ENCODE peak calls at places on chromosomes 4 and X, in seven cellular contexts. D is fibroblast of lung, P is GM23338, B is hepatocyte, N is HCT116, T is PC-9, R is neural progenitor cell. O is an unnamed sample.

GRCh38 chrX:112520124-112520523 is 159.6 kb downstream of the LHFPL1 start:
- DNase-seq in D (no peak), P (no peak), B (no peak), N (no peak), T (no peak), R (no peak), O (no peak)

GRCh38 chrX:54357414-54358377 is at the start of gene WNK3:
- DNase-seq in D (peak; percentile 77), P (peak; percentile 90), B (peak; percentile 91), N (no peak), T (no peak), R (peak; percentile 95), O (peak; percentile 69)

GRCh38 chr4:10053635-10054453 is 32.5 kb upstream of the SLC2A9 start:
- DNase-seq in D (no peak), P (no peak), B (no peak), N (no peak), T (peak; percentile 15), R (no peak), O (no peak)

GRCh38 chrX:97609938-97610337 is 726.2 kb downstream of the RPA4 start:
- DNase-seq in D (no peak), P (no peak), B (no peak), N (no peak), T (no peak), R (no peak), O (no peak)

GRCh38 chr4:105909699-105910340 is 14.5 kb downstream of the NPNT start:
- DNase-seq in D (peak; percentile 34), P (peak; percentile 15), B (peak; percentile 71), N (peak; percentile 60), T (peak; percentile 58), R (no peak), O (no peak)

GRCh38 chr4:26010266-26010665 is 96.2 kb downstream of the SMIM20 start:
- DNase-seq in D (no peak), P (no peak), B (no peak), N (no peak), T (no peak), R (no peak), O (no peak)

GRCh38 chr4:40621592-40622512 is 7.8 kb downstream of the RBM47 start:
- DNase-seq in D (peak; percentile 99), P (peak; percentile 72), B (peak; percentile 79), N (peak; percentile 79), T (peak; percentile 95), R (no peak), O (no peak)

GRCh38 chrX:21375795-21376069 is 1.5 kb downstream of the CNKSR2 start:
- DNase-seq in D (no peak), P (peak; percentile 46), B (peak; percentile 8), N (no peak), T (no peak), R (peak; percentile 64), O (no peak)

GRCh38 chr4:72468904-72469502 is 100.0 kb downstream of the ADAMTS3 start:
- DNase-seq in D (peak; percentile 59), P (peak; percentile 67), B (peak; percentile 60), N (peak; percentile 4), T (no peak), R (peak; percentile 61), O (peak; percentile 46)

GRCh38 chr4:8461086-8461485 is 20.5 kb downstream of the TRMT44 start:
- DNase-seq in D (no peak), P (no peak), B (no peak), N (no peak), T (peak; percentile 61), R (no peak), O (no peak)

DNA sequence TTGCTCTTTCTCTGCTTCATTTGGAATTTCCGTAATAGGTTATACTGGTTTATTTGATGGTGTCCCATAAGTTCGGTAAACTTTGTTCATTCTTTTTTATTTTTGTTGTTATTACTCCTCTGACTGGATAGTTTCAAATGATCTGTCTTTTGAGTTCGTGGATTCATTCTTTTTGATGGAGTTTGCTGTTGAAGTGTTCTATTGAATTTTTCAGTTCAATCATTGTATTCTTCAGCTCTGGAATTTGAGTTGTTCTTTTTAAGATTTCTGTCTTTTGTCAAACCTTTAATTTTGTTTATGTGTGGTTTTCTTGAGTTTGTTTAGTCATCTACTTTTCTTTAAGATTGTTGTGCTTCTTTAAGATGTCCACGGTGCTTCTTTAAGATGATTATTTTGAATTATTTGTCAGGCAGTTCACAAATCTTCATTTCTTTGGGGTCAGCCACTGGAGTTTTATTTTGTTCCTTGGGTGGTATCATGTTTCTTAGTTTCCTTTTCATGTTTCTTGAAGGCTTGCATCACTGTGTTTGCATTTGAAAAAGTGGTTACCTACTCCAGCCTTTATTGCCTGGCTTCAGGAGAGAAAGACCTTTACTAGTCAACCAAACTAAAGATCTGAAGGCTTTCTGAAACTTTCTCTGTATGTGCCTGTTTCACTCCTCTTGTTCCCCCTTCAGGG is 154.8 kb upstream of the ANXA3 start:
- DNase-seq in D (no peak), P (peak; percentile 37), B (no peak), N (no peak), T (no peak), R (no peak), O (no peak)
- TF ChIP-seq EZH2 in D (no peak), P (no peak), B (no peak), N (no peak), T (no peak), R (no peak), O (no peak)

DNA sequence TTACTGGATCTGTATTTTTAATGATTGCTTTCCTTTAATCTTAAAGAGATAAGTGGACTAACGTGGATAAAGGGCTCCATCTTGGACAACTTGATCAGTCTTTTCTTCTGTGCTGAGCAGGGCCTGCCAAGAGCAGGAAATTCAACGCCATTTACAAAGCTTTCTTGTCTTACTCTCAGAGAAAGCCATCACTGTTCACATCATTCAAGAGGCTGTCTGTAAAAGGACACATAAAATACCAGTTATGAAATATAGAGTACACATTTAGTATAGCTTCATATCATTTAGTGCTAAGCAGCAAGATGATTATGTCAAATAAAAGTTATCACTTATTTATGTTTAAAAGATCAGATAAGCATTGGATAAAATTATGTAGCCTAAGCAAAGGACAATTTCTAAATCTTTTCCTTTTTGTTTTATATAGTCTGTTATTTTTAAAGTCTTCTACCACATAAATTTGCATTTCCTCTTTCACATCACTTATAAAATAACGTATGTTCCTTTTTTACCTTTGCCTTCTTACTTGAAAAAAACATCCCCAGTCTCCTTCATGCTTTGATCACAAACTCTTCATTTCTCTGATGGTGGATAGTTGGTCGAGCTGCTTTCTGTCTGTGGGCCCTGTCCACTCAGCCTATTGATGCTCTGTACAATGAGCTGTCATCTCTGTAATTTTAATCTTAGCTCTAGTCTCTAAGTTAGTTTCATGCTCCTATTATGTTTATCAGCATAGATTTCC is 2.1 kb upstream of the CCNG2 start:
- DNase-seq in D (no peak), P (no peak), B (no peak), N (no peak), T (no peak), R (no peak), O (no peak)
- H3K27ac ChIP-seq in D (no peak overlapping the region), P (no peak overlapping the region), B (peak overlapping the region; percentile 78), N (no peak overlapping the region), T (peak overlapping the region; percentile 66), R (no peak overlapping the region), O (no peak overlapping the region)

GRCh38 chrX:19540076-19540475 is 24.8 kb upstream of the MAP3K15 start:
- DNase-seq in D (no peak), P (no peak), B (no peak), N (no peak), T (no peak), R (no peak), O (no peak)
- TF ChIP-seq EZH2 in D (no peak), P (no peak), B (no peak), N (no peak), T (no peak), R (no peak), O (no peak)

DNA sequence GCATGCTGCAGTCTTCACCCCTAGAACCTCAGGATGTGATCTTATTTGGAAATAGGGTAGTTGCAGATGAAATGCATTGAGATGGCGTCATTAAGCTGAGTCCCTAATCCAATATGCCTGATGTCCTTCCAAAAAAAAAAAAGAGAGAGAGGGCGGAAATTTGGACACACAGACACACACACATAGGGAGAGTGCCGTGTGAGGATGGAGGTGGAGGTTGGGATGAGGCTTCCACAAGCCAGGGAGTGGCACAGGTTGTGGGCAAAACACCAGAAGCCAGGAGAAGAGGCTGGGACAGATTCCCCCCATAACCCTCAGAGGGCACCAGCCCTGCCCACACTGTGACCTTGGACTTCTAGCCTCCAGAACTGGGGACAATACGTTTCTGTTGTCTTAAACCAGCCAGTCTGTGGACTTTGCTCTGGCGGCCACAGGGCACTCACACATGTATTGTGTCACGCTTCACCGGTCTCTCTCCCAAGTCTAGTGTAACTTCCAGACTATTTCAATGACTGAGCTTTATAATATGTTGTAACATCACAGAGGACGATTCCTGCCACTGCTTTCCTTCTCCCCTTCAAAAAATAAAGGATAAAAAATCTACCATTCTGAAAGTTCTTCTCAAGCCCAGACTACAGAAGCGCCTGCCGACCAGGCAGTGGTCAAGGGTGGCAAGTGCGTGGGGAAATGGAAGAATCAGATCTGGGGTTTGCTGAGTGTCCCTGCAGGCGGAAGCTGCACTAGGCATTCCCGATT is 35.8 kb upstream of the MAN2B2 start:
- DNase-seq in D (no peak), P (no peak), B (no peak), N (no peak), T (no peak), R (no peak), O (no peak)
- H3K27ac ChIP-seq in D (no peak overlapping the region), P (no peak overlapping the region), B (no peak overlapping the region), N (no peak overlapping the region), T (no peak overlapping the region), R (no peak overlapping the region), O (no peak overlapping the region)

GRCh38 chr4:17326756-17327155 is 185.1 kb downstream of the QDPR start:
- DNase-seq in D (no peak), P (no peak), B (no peak), N (no peak), T (no peak), R (no peak), O (no peak)

GRCh38 chr4:17322514-17322913 is 189.4 kb downstream of the QDPR start:
- DNase-seq in D (no peak), P (no peak), B (no peak), N (no peak), T (no peak), R (no peak), O (no peak)

GRCh38 chr4:17324431-17324830 is 187.5 kb downstream of the QDPR start:
- DNase-seq in D (peak; percentile 76), P (peak; percentile 81), B (peak; percentile 64), N (peak; percentile 29), T (no peak), R (peak; percentile 67), O (peak; percentile 72)

GRCh38 chr4:17325098-17325497 is 186.8 kb downstream of the QDPR start:
- DNase-seq in D (no peak), P (no peak), B (no peak), N (no peak), T (no peak), R (no peak), O (no peak)

DNA sequence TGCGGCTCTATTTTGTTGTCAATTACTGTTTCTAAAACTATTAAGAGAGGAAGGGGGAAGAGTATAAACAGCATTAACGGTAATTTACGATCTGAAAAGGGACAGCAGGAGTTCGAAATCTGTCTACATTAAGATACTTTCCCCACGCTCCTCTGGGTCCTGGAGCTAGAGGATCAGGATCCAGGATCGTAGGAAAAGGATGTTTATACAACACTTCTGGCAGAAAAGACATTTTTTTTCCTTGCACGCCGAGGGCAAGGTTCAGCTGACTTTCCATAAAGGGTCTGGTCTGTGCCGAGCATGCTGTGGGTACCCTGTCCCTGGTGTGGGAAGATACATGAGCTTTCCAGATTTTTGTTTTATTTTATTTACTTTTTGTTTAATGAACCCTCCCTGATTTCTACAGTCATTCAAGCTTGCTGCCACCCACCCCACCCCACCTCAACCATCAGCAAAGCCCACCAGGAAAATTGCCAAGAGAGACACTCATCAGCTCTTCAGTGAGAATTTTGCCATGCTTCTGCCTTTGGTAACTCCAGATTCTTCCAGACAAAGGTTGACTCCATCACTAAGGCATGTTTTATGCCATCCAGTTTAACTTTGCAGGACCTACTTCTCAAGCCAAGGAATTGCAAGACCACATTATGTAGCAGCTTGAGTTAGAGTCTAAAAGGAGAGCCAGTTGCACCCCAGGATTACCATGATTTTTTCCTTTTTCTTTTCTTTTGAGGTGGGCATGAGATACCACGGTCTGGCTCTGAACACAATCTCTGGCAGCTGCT is 188.1 kb downstream of the QDPR start:
- DNase-seq in D (peak; percentile 52), P (no peak), B (peak; percentile 30), N (no peak), T (no peak), R (no peak), O (peak; percentile 76)
- TF ChIP-seq EZH2 in D (no peak), P (no peak), B (no peak), N (no peak), T (no peak), R (no peak), O (no peak)